ENCODE peak calls at places on chromosomes 2 and 18, in four cellular contexts. One of them, this sample, is unnamed.

GRCh38 chr2:138819964-138820363 is 39.8 kb upstream of the NXPH2 start:
- DNase-seq in Calu3: no peak
- DNase-seq in AG09319: no peak
- DNase-seq in CD8-positive, alpha-beta T cell: no peak
- DNase-seq in this sample: no peak

GRCh38 chr2:50335433-50335832 is 696.5 kb downstream of the NRXN1 start:
- DNase-seq in Calu3: no peak
- DNase-seq in AG09319: no peak
- DNase-seq in CD8-positive, alpha-beta T cell: no peak
- DNase-seq in this sample: no peak

GRCh38 chr2:134290363-134290762 is 36.5 kb downstream of the MGAT5 start:
- DNase-seq in Calu3: no peak
- DNase-seq in AG09319: no peak
- DNase-seq in CD8-positive, alpha-beta T cell: no peak
- DNase-seq in this sample: no peak

GRCh38 chr2:182406221-182406620 is 20.6 kb downstream of the PDE1A start:
- DNase-seq in Calu3: no peak
- DNase-seq in AG09319: no peak
- DNase-seq in CD8-positive, alpha-beta T cell: no peak
- DNase-seq in this sample: no peak

GRCh38 chr2:177692042-177692823 is 299.7 kb downstream of the AGPS start:
- DNase-seq in Calu3: no peak
- DNase-seq in AG09319: no peak
- DNase-seq in CD8-positive, alpha-beta T cell: no peak
- DNase-seq in this sample: peak

GRCh38 chr2:157620956-157621355 is 7.7 kb downstream of the ACVR1C start:
- DNase-seq in Calu3: no peak
- DNase-seq in AG09319: no peak
- DNase-seq in CD8-positive, alpha-beta T cell: no peak
- DNase-seq in this sample: peak

GRCh38 chr2:203804766-203805484 is 62.6 kb upstream of the CTLA4 start:
- DNase-seq in Calu3: no peak
- DNase-seq in AG09319: no peak
- DNase-seq in CD8-positive, alpha-beta T cell: no peak
- DNase-seq in this sample: no peak

GRCh38 chr2:60439219-60439974 is 114.1 kb downstream of the BCL11A start:
- DNase-seq in Calu3: peak
- DNase-seq in AG09319: no peak
- DNase-seq in CD8-positive, alpha-beta T cell: no peak
- DNase-seq in this sample: no peak

GRCh38 chr2:194697439-194697838 is 959.6 kb upstream of the SLC39A10 start:
- DNase-seq in Calu3: no peak
- DNase-seq in AG09319: no peak
- DNase-seq in CD8-positive, alpha-beta T cell: no peak
- DNase-seq in this sample: no peak

GRCh38 chr18:34122724-34123334 is 101.9 kb downstream of the NOL4 start:
- DNase-seq in Calu3: peak
- DNase-seq in AG09319: peak
- DNase-seq in CD8-positive, alpha-beta T cell: no peak
- DNase-seq in this sample: peak

GRCh38 chr2:2843969-2844548 is 513.0 kb upstream of the MYT1L start:
- DNase-seq in Calu3: no peak
- DNase-seq in AG09319: no peak
- DNase-seq in CD8-positive, alpha-beta T cell: no peak
- DNase-seq in this sample: no peak

GRCh38 chr2:205637779-205638503 is 44.4 kb upstream of the NRP2 start:
- DNase-seq in Calu3: no peak
- DNase-seq in AG09319: no peak
- DNase-seq in CD8-positive, alpha-beta T cell: no peak
- DNase-seq in this sample: no peak

GRCh38 chr2:115314157-115314556 is 871.7 kb downstream of the DPP10 start:
- DNase-seq in Calu3: no peak
- DNase-seq in AG09319: no peak
- DNase-seq in CD8-positive, alpha-beta T cell: no peak
- DNase-seq in this sample: no peak

GRCh38 chr2:126399001-126399400 is 257.0 kb upstream of the GYPC start:
- DNase-seq in Calu3: no peak
- DNase-seq in AG09319: no peak
- DNase-seq in CD8-positive, alpha-beta T cell: no peak
- DNase-seq in this sample: no peak
- TF ChIP-seq CTCF in Calu3: no peak
- TF ChIP-seq CTCF in AG09319: no peak
- TF ChIP-seq CTCF in CD8-positive, alpha-beta T cell: no peak
- TF ChIP-seq CTCF in this sample: no peak

DNA sequence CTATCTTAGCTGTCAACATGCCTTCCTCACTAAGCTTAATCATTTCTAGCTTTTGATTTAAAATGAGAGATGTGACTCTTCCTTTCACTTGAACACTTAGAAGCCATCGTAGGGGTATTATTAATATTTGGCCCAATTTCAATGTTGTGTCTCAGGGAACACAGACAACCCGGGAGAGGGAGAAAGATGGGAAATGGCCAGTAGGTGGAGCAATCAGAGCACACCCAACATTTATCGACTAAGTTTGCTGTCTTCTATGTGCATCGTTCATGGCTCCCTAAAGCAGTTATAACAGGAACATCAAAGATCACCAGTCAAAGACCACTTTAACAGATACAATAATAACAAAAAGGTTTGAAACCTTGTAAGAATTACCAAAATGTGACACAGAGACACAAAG is 110.2 kb downstream of the OLA1 start:
- DNase-seq in Calu3: no peak
- DNase-seq in AG09319: no peak
- DNase-seq in CD8-positive, alpha-beta T cell: no peak
- DNase-seq in this sample: no peak
- TF ChIP-seq CTCF in Calu3: no peak
- TF ChIP-seq CTCF in AG09319: peak
- TF ChIP-seq CTCF in CD8-positive, alpha-beta T cell: no peak
- TF ChIP-seq CTCF in this sample: peak

GRCh38 chr18:25313274-25313673 is 38.7 kb downstream of the ZNF521 start:
- DNase-seq in Calu3: no peak
- DNase-seq in AG09319: no peak
- DNase-seq in CD8-positive, alpha-beta T cell: no peak
- DNase-seq in this sample: no peak

GRCh38 chr18:25305584-25305983 is 46.4 kb downstream of the ZNF521 start:
- DNase-seq in Calu3: no peak
- DNase-seq in AG09319: no peak
- DNase-seq in CD8-positive, alpha-beta T cell: no peak
- DNase-seq in this sample: no peak

GRCh38 chr18:25306671-25307070 is 45.3 kb downstream of the ZNF521 start:
- DNase-seq in Calu3: no peak
- DNase-seq in AG09319: no peak
- DNase-seq in CD8-positive, alpha-beta T cell: no peak
- DNase-seq in this sample: no peak

GRCh38 chr18:25314824-25315223 is 37.1 kb downstream of the ZNF521 start:
- DNase-seq in Calu3: no peak
- DNase-seq in AG09319: no peak
- DNase-seq in CD8-positive, alpha-beta T cell: no peak
- DNase-seq in this sample: no peak

GRCh38 chr18:25310045-25310444 is 41.9 kb downstream of the ZNF521 start:
- DNase-seq in Calu3: no peak
- DNase-seq in AG09319: no peak
- DNase-seq in CD8-positive, alpha-beta T cell: no peak
- DNase-seq in this sample: peak
- TF ChIP-seq CTCF in Calu3: no peak
- TF ChIP-seq CTCF in AG09319: no peak
- TF ChIP-seq CTCF in CD8-positive, alpha-beta T cell: no peak
- TF ChIP-seq CTCF in this sample: peak

DNA sequence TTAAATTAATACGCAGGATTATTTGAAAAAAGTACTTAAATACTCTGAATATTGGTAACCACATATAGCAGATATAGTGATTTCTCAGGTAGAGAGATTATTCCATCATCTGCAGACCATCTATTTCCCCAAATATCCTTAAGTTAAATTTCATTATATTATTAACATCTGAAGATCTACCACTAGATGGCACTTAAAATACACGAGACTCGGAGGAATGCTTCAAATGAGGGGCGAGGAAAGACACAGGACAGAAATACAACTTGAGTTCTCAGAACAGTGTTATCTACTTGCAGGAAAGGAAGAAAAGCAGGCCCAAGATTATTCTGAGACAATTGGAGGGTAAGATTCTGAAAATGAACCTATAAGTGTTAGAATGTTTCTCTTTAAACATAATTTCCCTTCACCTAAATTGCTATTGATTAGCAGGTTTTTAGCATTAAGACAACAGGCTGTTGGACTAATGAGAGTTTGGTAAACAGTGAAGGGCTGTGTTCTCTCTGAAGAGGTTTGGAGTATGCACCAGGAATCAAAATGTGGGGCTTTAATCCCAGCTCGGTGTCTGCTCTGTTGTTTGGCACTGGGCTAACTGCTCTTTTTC is 76.9 kb upstream of the GCFC2 start:
- DNase-seq in Calu3: no peak
- DNase-seq in AG09319: no peak
- DNase-seq in CD8-positive, alpha-beta T cell: no peak
- DNase-seq in this sample: peak
- TF ChIP-seq CTCF in Calu3: no peak
- TF ChIP-seq CTCF in AG09319: peak
- TF ChIP-seq CTCF in CD8-positive, alpha-beta T cell: peak
- TF ChIP-seq CTCF in this sample: peak

GRCh38 chr2:144519597-144519933 is 354 bp downstream of the ZEB2 start:
- DNase-seq in Calu3: no peak
- DNase-seq in AG09319: no peak
- DNase-seq in CD8-positive, alpha-beta T cell: no peak
- DNase-seq in this sample: no peak

GRCh38 chr2:144518744-144519596 is 949 bp downstream of the ZEB2 start:
- DNase-seq in Calu3: no peak
- DNase-seq in AG09319: no peak
- DNase-seq in CD8-positive, alpha-beta T cell: no peak
- DNase-seq in this sample: no peak

GRCh38 chr2:144520718-144521487 is 984 bp upstream of the ZEB2 start:
- DNase-seq in Calu3: no peak
- DNase-seq in AG09319: no peak
- DNase-seq in CD8-positive, alpha-beta T cell: no peak
- DNase-seq in this sample: peak

GRCh38 chr2:144521702-144522101 is 1.8 kb upstream of the ZEB2 start:
- DNase-seq in Calu3: no peak
- DNase-seq in AG09319: no peak
- DNase-seq in CD8-positive, alpha-beta T cell: no peak
- DNase-seq in this sample: no peak

GRCh38 chr2:144519934-144520717 is at the start of gene ZEB2:
- DNase-seq in Calu3: peak
- DNase-seq in AG09319: peak
- DNase-seq in CD8-positive, alpha-beta T cell: no peak
- DNase-seq in this sample: peak
- TF ChIP-seq CTCF in Calu3: no peak
- TF ChIP-seq CTCF in AG09319: peak
- TF ChIP-seq CTCF in CD8-positive, alpha-beta T cell: peak
- TF ChIP-seq CTCF in this sample: peak

DNA sequence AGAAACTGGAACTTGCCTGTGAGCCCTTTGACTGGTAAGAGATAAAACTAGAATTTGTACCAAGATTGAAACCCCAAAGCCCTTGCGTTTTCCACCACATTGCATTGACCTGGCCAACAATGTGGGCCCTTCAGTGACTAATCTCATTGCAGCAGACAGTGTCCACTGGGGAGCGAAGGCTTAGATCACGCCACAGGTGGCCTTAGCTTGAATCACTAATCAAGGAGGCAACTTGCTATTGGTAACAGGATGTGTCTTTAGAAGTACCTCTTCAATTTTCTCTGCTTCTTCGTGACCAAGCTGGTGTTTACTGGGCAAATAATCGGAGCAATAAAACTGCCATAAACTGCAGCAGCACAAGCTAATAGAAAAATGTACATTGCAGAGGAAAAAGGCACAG is 308.1 kb downstream of the CLIP4 start:
- DNase-seq in Calu3: no peak
- DNase-seq in AG09319: no peak
- DNase-seq in CD8-positive, alpha-beta T cell: no peak
- DNase-seq in this sample: no peak
- TF ChIP-seq CTCF in Calu3: no peak
- TF ChIP-seq CTCF in AG09319: no peak
- TF ChIP-seq CTCF in CD8-positive, alpha-beta T cell: no peak
- TF ChIP-seq CTCF in this sample: no peak

GRCh38 chr2:82344670-82345069 is 2040.1 kb upstream of the LRRTM1 start:
- DNase-seq in Calu3: no peak
- DNase-seq in AG09319: no peak
- DNase-seq in CD8-positive, alpha-beta T cell: no peak
- DNase-seq in this sample: no peak
- TF ChIP-seq CTCF in Calu3: no peak
- TF ChIP-seq CTCF in AG09319: no peak
- TF ChIP-seq CTCF in CD8-positive, alpha-beta T cell: no peak
- TF ChIP-seq CTCF in this sample: peak

GRCh38 chr2:223457301-223457700 is 144.9 kb downstream of the SCG2 start:
- DNase-seq in Calu3: no peak
- DNase-seq in AG09319: no peak
- DNase-seq in CD8-positive, alpha-beta T cell: no peak
- DNase-seq in this sample: no peak

GRCh38 chr2:223460774-223461211 is 141.4 kb downstream of the SCG2 start:
- DNase-seq in Calu3: no peak
- DNase-seq in AG09319: no peak
- DNase-seq in CD8-positive, alpha-beta T cell: no peak
- DNase-seq in this sample: peak

GRCh38 chr2:223464071-223464470 is 138.1 kb downstream of the SCG2 start:
- DNase-seq in Calu3: no peak
- DNase-seq in AG09319: no peak
- DNase-seq in CD8-positive, alpha-beta T cell: no peak
- DNase-seq in this sample: no peak

GRCh38 chr2:223459328-223459939 is 142.7 kb downstream of the SCG2 start:
- DNase-seq in Calu3: no peak
- DNase-seq in AG09319: no peak
- DNase-seq in CD8-positive, alpha-beta T cell: no peak
- DNase-seq in this sample: peak
- TF ChIP-seq CTCF in Calu3: peak
- TF ChIP-seq CTCF in AG09319: peak
- TF ChIP-seq CTCF in CD8-positive, alpha-beta T cell: no peak
- TF ChIP-seq CTCF in this sample: peak

GRCh38 chr2:84858123-84858522 is 22.8 kb downstream of the TRABD2A start:
- DNase-seq in Calu3: no peak
- DNase-seq in AG09319: no peak
- DNase-seq in CD8-positive, alpha-beta T cell: no peak
- DNase-seq in this sample: no peak
- TF ChIP-seq CTCF in Calu3: no peak
- TF ChIP-seq CTCF in AG09319: peak
- TF ChIP-seq CTCF in CD8-positive, alpha-beta T cell: peak
- TF ChIP-seq CTCF in this sample: peak

DNA sequence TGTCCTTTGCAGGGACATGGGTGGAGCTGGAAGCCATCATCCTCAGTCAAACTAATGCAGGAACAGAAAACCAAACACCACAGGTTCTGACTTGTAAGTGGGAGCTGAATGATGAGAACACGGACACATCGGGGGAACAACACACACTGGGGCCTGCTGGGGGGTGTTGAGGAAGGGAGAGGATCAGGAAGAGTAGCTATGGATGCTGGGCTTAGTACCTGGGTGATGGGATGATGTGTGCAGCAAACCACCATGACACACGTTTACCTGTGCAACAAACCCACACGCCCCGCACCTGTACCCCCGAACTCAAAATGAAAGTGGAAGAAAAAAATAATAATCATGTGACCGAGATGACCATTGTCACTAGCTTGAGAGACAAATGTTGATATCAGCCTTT is 114.7 kb downstream of the NDUFA10 start:
- DNase-seq in Calu3: no peak
- DNase-seq in AG09319: no peak
- DNase-seq in CD8-positive, alpha-beta T cell: no peak
- DNase-seq in this sample: no peak
- TF ChIP-seq CTCF in Calu3: no peak
- TF ChIP-seq CTCF in AG09319: no peak
- TF ChIP-seq CTCF in CD8-positive, alpha-beta T cell: no peak
- TF ChIP-seq CTCF in this sample: no peak

This sample was measured in HFFc6.